ENCODE peak calls at places on chromosomes 12 and 14, in ten cellular contexts. Y is fibroblast of the aortic adventitia, L is GM23248, J is PC-9, V is tibial artery, S is H7, T is GM12865, M is mammary epithelial cell, C is GM12864, I is transverse colon. E is an unnamed sample.

GRCh38 chr14:90732142-90732541 is 84.1 kb downstream of the TTC7B start:
- DNase-seq in Y (no peak), L (no peak), J (no peak), V (no peak), S (no peak), T (no peak), M (no peak), C (no peak), I (no peak), E (no peak)

GRCh38 chr12:93378373-93379310 is 917 bp downstream of the NUDT4 start:
- DNase-seq in Y (peak), L (peak), J (no peak), V (peak), S (peak), T (peak), M (peak), C (no peak), I (peak), E (peak)

GRCh38 chr14:54487771-54488170 is 1.0 kb downstream of the GMFB start:
- DNase-seq in Y (peak), L (peak), J (peak), V (no peak), S (peak), T (no peak), M (peak), C (no peak), I (no peak), E (no peak)

GRCh38 chr14:98008381-98009113 is 1211.4 kb downstream of the VRK1 start:
- DNase-seq in Y (no peak), L (no peak), J (no peak), V (no peak), S (no peak), T (peak), M (peak), C (no peak), I (no peak), E (no peak)

GRCh38 chr12:83506841-83507240 is 820.1 kb downstream of the TMTC2 start:
- DNase-seq in Y (no peak), L (no peak), J (no peak), V (no peak), S (no peak), T (no peak), M (no peak), C (no peak), I (no peak), E (no peak)

GRCh38 chr12:75505706-75506312 is 5.6 kb downstream of the KRR1 start:
- DNase-seq in Y (peak), L (peak), J (no peak), V (no peak), S (no peak), T (peak), M (no peak), C (no peak), I (no peak), E (no peak)

GRCh38 chr12:68932701-68933563 is at the start of gene CPM:
- DNase-seq in Y (peak), L (peak), J (peak), V (peak), S (peak), T (peak), M (peak), C (no peak), I (peak), E (peak)

GRCh38 chr12:110590806-110591326 is 7.7 kb upstream of the PPTC7 start:
- DNase-seq in Y (peak), L (peak), J (no peak), V (no peak), S (no peak), T (peak), M (no peak), C (peak), I (no peak), E (no peak)

GRCh38 chr12:2243275-2243674 is 190.5 kb downstream of the CACNA1C start:
- DNase-seq in Y (peak), L (peak), J (no peak), V (no peak), S (no peak), T (no peak), M (no peak), C (no peak), I (no peak), E (no peak)

GRCh38 chr12:49367381-49368239 is at the start of gene SPATS2:
- DNase-seq in Y (peak), L (peak), J (no peak), V (peak), S (no peak), T (peak), M (no peak), C (no peak), I (peak), E (no peak)

GRCh38 chr12:93805736-93806141 is 128.6 kb downstream of the CRADD start:
- DNase-seq in Y (no peak), L (no peak), J (no peak), V (no peak), S (no peak), T (no peak), M (no peak), C (no peak), I (no peak), E (no peak)

GRCh38 chr12:52925717-52926595 is 21.1 kb upstream of the KRT8 start:
- DNase-seq in Y (no peak), L (peak), J (peak), V (no peak), S (peak), T (no peak), M (peak), C (no peak), I (peak), E (peak)

GRCh38 chr12:39227218-39227617 is 215.7 kb downstream of the KIF21A start:
- DNase-seq in Y (no peak), L (no peak), J (no peak), V (no peak), S (no peak), T (no peak), M (no peak), C (no peak), I (no peak), E (no peak)

GRCh38 chr14:52068741-52069616 is at the start of gene NID2:
- DNase-seq in Y (peak), L (peak), J (no peak), V (peak), S (peak), T (peak), M (peak), C (no peak), I (peak), E (peak)

GRCh38 chr12:93415723-93416464 is 25.9 kb downstream of the UBE2N start:
- DNase-seq in Y (peak), L (peak), J (no peak), V (no peak), S (no peak), T (no peak), M (no peak), C (no peak), I (no peak), E (no peak)

GRCh38 chr14:28651148-28651547 is 115.4 kb upstream of the FOXG1 start:
- DNase-seq in Y (peak), L (peak), J (no peak), V (no peak), S (peak), T (no peak), M (peak), C (no peak), I (no peak), E (no peak)

GRCh38 chr12:17284873-17285272 is 678.9 kb upstream of the LMO3 start:
- DNase-seq in Y (no peak), L (no peak), J (no peak), V (no peak), S (no peak), T (no peak), M (no peak), C (no peak), I (no peak), E (no peak)

GRCh38 chr14:33792387-33793368 is 158.2 kb downstream of the EGLN3 start:
- DNase-seq in Y (peak), L (peak), J (peak), V (peak), S (peak), T (peak), M (peak), C (no peak), I (peak), E (peak)

GRCh38 chr12:49501895-49502294 is 36.9 kb upstream of the KCNH3 start:
- DNase-seq in Y (no peak), L (no peak), J (no peak), V (no peak), S (no peak), T (no peak), M (no peak), C (no peak), I (no peak), E (no peak)

GRCh38 chr12:65956056-65956738 is 131.9 kb downstream of the HMGA2 start:
- DNase-seq in Y (no peak), L (peak), J (no peak), V (no peak), S (no peak), T (no peak), M (no peak), C (no peak), I (no peak), E (no peak)

GRCh38 chr12:124286414-124286813 is 8.5 kb upstream of the RFLNA start:
- DNase-seq in Y (no peak), L (no peak), J (no peak), V (no peak), S (no peak), T (no peak), M (peak), C (no peak), I (peak), E (no peak)

GRCh38 chr12:116959845-116960514 is 49.2 kb downstream of the FBXW8 start:
- DNase-seq in Y (no peak), L (no peak), J (no peak), V (no peak), S (no peak), T (peak), M (no peak), C (peak), I (no peak), E (no peak)

GRCh38 chr14:22508662-22509035 is 80.4 kb downstream of the DAD1 start:
- DNase-seq in Y (no peak), L (no peak), J (no peak), V (no peak), S (no peak), T (no peak), M (no peak), C (no peak), I (no peak), E (no peak)

GRCh38 chr14:22508150-22508457 is 80.9 kb downstream of the DAD1 start:
- DNase-seq in Y (no peak), L (no peak), J (no peak), V (no peak), S (no peak), T (no peak), M (no peak), C (no peak), I (no peak), E (no peak)

GRCh38 chr14:22506778-22507351 is 82.2 kb downstream of the DAD1 start:
- DNase-seq in Y (no peak), L (no peak), J (no peak), V (no peak), S (no peak), T (peak), M (no peak), C (no peak), I (no peak), E (no peak)

GRCh38 chr14:22505309-22505708 is 83.7 kb downstream of the DAD1 start:
- DNase-seq in Y (no peak), L (no peak), J (no peak), V (no peak), S (no peak), T (no peak), M (no peak), C (no peak), I (no peak), E (no peak)

GRCh38 chr14:22505751-22506710 is 83.0 kb downstream of the DAD1 start:
- DNase-seq in Y (no peak), L (no peak), J (no peak), V (no peak), S (no peak), T (peak), M (no peak), C (no peak), I (no peak), E (no peak)
- H3K4me3 ChIP-seq in Y (no peak), L (no peak), J (no peak), V (no peak), S (no peak), T (peak), M (no peak), C (peak), I (no peak), E (no peak)

DNA sequence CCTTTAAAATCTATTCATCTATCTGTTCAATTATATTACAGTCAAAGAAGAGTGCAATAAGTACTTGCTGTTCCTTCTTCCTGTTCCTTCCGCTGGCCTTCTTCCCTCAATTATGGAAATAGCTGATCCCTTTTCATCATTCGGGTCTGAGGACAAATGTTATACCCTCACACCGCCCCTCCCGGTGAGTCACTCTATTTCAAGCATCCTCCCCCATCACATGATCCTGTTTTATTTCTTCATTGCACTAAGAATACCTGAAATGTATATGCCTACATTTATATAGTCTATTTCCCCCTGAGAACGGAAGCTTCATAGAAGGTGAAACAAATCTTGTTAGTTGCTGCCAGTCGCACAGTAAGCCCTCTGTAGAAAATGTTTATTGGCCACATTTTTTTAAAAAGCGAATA is 2.5 kb downstream of the SLC38A1 start:
- DNase-seq in Y (peak), L (peak), J (peak), V (peak), S (no peak), T (peak), M (peak), C (no peak), I (peak), E (no peak)
- H3K4me3 ChIP-seq in Y (peak), L (peak), J (peak), V (peak), S (peak), T (peak), M (peak), C (peak), I (peak), E (peak)

DNA sequence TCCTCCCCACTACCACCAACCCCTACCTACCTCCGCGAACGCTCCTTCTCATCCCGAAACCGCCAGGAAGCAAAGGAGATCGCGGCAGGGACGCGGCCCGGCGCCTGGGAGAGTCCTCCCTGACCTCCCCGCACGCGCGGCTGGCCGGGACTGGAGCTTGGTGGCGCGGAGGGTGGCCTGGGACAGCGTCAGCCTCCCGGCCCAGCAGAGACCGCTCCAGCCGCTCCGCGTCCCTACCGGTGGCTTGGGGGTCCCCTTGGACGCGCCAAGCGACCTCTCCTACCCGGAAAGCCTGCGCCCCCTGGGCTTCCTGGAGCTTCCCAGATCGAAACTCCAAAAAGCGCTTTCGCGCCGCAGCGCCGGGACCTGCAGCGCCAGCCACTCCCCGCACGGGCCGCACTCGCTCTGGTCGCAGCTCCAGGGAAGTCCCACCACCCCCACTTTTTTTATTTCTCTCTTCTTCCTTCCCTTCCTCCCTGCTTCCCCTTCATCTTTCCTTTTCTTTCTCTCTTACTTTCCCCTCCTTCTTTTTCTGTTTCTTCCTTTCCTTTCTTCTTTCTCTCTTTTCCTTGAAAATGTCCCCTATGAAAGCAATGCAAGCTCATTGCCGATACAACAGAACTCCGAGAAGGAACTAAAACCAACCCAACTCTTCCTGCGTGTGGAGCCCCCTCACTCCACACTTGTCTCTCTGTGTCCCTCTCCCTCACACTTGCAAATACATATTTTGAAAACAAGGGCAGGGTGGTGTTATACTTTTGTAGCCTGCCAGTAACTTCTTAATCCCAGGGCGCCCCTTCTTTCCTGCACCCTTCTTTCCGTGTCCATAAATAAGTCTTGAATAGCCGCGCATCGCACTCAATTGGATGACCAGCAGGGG is 3.8 kb downstream of the DIO3 start:
- DNase-seq in Y (no peak), L (no peak), J (no peak), V (no peak), S (peak), T (no peak), M (no peak), C (no peak), I (no peak), E (no peak)
- H3K4me3 ChIP-seq in Y (no peak), L (no peak), J (no peak), V (peak), S (peak), T (no peak), M (no peak), C (no peak), I (no peak), E (peak)

GRCh38 chr14:69547701-69548348 is 26.8 kb downstream of the CCDC177 start:
- DNase-seq in Y (no peak), L (peak), J (no peak), V (no peak), S (peak), T (no peak), M (no peak), C (no peak), I (no peak), E (no peak)
- H3K4me3 ChIP-seq in Y (no peak), L (no peak), J (no peak), V (no peak), S (peak), T (no peak), M (no peak), C (no peak), I (no peak), E (no peak)

GRCh38 chr12:29690728-29691127 is 93.0 kb downstream of the TMTC1 start:
- DNase-seq in Y (no peak), L (no peak), J (no peak), V (no peak), S (no peak), T (no peak), M (no peak), C (no peak), I (no peak), E (no peak)
- H3K4me3 ChIP-seq in Y (no peak), L (no peak), J (no peak), V (no peak), S (no peak), T (no peak), M (no peak), C (no peak), I (no peak), E (no peak)

DNA sequence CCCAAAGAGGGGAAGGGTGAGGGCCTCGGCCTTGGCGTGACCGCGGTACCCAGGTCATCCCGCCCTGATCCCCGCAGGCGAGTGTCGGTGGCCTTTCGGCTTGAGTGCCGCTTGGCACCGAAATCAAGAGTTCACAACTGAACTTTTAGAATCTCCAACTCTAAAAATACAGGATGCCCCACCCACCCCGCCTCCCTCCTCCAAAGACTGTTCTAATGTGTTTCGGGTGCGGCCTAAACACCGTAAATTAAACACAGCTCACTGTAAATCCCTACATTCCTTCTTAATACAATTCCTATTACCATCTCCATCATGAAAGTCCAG is 11.4 kb downstream of the SCNN1A start:
- DNase-seq in Y (no peak), L (peak), J (peak), V (no peak), S (no peak), T (no peak), M (no peak), C (no peak), I (no peak), E (no peak)
- H3K4me3 ChIP-seq in Y (peak), L (peak), J (peak), V (peak), S (peak), T (no peak), M (no peak), C (no peak), I (peak), E (peak)

GRCh38 chr14:76136476-76137160 is 15.1 kb upstream of the GPATCH2L start:
- DNase-seq in Y (no peak), L (no peak), J (no peak), V (no peak), S (no peak), T (no peak), M (no peak), C (no peak), I (no peak), E (no peak)

GRCh38 chr14:76135722-76136121 is 16.0 kb upstream of the GPATCH2L start:
- DNase-seq in Y (no peak), L (no peak), J (no peak), V (no peak), S (no peak), T (no peak), M (no peak), C (no peak), I (no peak), E (no peak)

GRCh38 chr14:76133103-76133502 is 18.6 kb upstream of the GPATCH2L start:
- DNase-seq in Y (peak), L (peak), J (no peak), V (no peak), S (peak), T (no peak), M (peak), C (no peak), I (no peak), E (no peak)

GRCh38 chr14:76138758-76139723 is 12.7 kb upstream of the GPATCH2L start:
- DNase-seq in Y (no peak), L (peak), J (no peak), V (no peak), S (peak), T (no peak), M (no peak), C (no peak), I (no peak), E (no peak)

DNA sequence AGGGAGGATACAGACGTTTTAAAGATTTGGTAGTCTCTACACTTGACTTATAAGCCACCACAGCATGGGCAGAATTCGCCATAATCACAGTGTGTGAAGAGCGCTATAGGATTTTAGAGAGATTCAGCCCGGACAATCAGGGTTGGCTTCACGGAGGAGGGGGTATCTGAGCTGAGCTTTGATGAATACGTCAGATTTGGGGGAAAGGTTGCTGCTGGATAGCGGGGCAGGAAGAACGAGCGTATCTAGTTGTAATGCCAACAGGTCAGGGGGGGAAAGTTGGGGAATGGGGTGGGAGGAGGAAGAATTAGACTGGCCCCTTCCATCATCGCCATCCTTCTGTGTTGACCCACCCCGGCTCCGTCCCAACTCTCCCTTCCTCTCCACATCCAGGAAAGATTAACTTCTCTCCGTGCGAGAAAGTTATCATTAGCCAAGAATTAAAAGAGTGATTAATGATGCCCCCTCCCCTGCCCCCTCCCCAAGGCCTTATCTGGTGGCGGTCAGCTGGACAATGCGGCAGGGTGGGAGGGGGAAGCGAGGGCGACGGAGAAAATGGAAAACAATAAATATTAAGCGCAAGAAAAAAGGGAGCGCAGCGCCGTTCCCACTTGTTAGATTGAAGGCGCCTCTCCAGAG is 13.5 kb upstream of the GPATCH2L start:
- DNase-seq in Y (no peak), L (no peak), J (no peak), V (no peak), S (peak), T (no peak), M (no peak), C (no peak), I (no peak), E (no peak)
- H3K4me3 ChIP-seq in Y (peak), L (no peak), J (no peak), V (peak), S (peak), T (no peak), M (no peak), C (no peak), I (peak), E (peak)

GRCh38 chr12:18552829-18553228 is 185.0 kb downstream of the PLCZ1 start:
- DNase-seq in Y (no peak), L (no peak), J (no peak), V (no peak), S (no peak), T (no peak), M (no peak), C (no peak), I (no peak), E (no peak)

GRCh38 chr12:18546399-18546798 is 191.4 kb downstream of the PLCZ1 start:
- DNase-seq in Y (peak), L (peak), J (no peak), V (no peak), S (no peak), T (no peak), M (peak), C (no peak), I (no peak), E (no peak)

GRCh38 chr12:18551703-18552102 is 186.1 kb downstream of the PLCZ1 start:
- DNase-seq in Y (no peak), L (no peak), J (no peak), V (no peak), S (no peak), T (no peak), M (peak), C (no peak), I (no peak), E (no peak)

GRCh38 chr12:18549598-18549997 is 188.2 kb downstream of the PLCZ1 start:
- DNase-seq in Y (no peak), L (no peak), J (no peak), V (no peak), S (peak), T (no peak), M (no peak), C (no peak), I (no peak), E (no peak)
- H3K4me3 ChIP-seq in Y (no peak), L (no peak), J (no peak), V (no peak), S (no peak), T (no peak), M (no peak), C (no peak), I (no peak), E (no peak)